ENCODE peak calls at places on chromosomes 16 and 17, in eight cellular contexts. X is uterus, T is breast epithelium, A is ACHN, E is colonic mucosa, M is progenitor cell of endocrine pancreas, S is Right ventricle myocardium inferior, H is mucosa of descending colon. G is an unnamed sample.
A peak's percentile ranks its signal among the peaks of the same experiment; 100 is the strongest.

GRCh38 chr16:24701521-24701951 is 27.9 kb upstream of the TNRC6A start:
- DNase-seq in X (no peak), T (no peak), A (peak; percentile 30), E (no peak), M (no peak), S (no peak), H (no peak), G (no peak)

GRCh38 chr17:41538565-41538991 is 10.5 kb upstream of the KRT19 start:
- DNase-seq in X (no peak), T (no peak), A (peak; percentile 74), E (no peak), M (no peak), S (no peak), H (no peak), G (peak; percentile 55)

GRCh38 chr17:64028874-64029464 is 8.5 kb upstream of the ICAM2 start:
- DNase-seq in X (peak; percentile 54), T (peak; percentile 64), A (peak; percentile 73), E (peak; percentile 72), M (peak; percentile 41), S (peak; percentile 69), H (peak; percentile 57), G (peak; percentile 62)

GRCh38 chr17:50934672-50935200 is 68.6 kb upstream of the TOB1 start:
- DNase-seq in X (no peak), T (no peak), A (no peak), E (no peak), M (no peak), S (no peak), H (peak; percentile 27), G (no peak)

GRCh38 chr17:75809631-75810111 is 25.1 kb downstream of the UNK start:
- DNase-seq in X (peak; percentile 17), T (peak; percentile 50), A (no peak), E (no peak), M (no peak), S (no peak), H (no peak), G (no peak)

GRCh38 chr16:86823125-86823524 is 244.8 kb downstream of the FOXL1 start:
- DNase-seq in X (no peak), T (no peak), A (no peak), E (no peak), M (no peak), S (no peak), H (no peak), G (no peak)

GRCh38 chr16:27107185-27107592 is 40.5 kb downstream of the C16orf82 start:
- DNase-seq in X (no peak), T (no peak), A (no peak), E (peak; percentile 53), M (no peak), S (no peak), H (no peak), G (no peak)

GRCh38 chr17:80517641-80518040 is 27.0 kb upstream of the RPTOR start:
- DNase-seq in X (no peak), T (no peak), A (no peak), E (no peak), M (no peak), S (no peak), H (no peak), G (peak; percentile 49)

GRCh38 chr17:35238817-35239216 is 4.1 kb upstream of the SLFN5 start:
- DNase-seq in X (no peak), T (no peak), A (no peak), E (no peak), M (no peak), S (no peak), H (no peak), G (peak; percentile 97)

GRCh38 chr17:60745544-60745943 is 67.9 kb downstream of the BCAS3 start:
- DNase-seq in X (no peak), T (no peak), A (no peak), E (no peak), M (no peak), S (no peak), H (no peak), G (no peak)

GRCh38 chr17:14080847-14081251 is 11.5 kb downstream of the COX10 start:
- DNase-seq in X (no peak), T (no peak), A (no peak), E (peak; percentile 44), M (no peak), S (no peak), H (no peak), G (no peak)

GRCh38 chr17:29250666-29251065 is 4.0 kb downstream of the CRYBA1 start:
- DNase-seq in X (no peak), T (no peak), A (peak; percentile 82), E (no peak), M (no peak), S (no peak), H (no peak), G (no peak)

GRCh38 chr16:23924138-23924537 is 88.4 kb downstream of the PRKCB start:
- DNase-seq in X (no peak), T (no peak), A (no peak), E (no peak), M (no peak), S (no peak), H (no peak), G (no peak)

GRCh38 chr17:76844485-76844829 is 23.7 kb upstream of the MGAT5B start:
- DNase-seq in X (no peak), T (no peak), A (no peak), E (no peak), M (no peak), S (no peak), H (no peak), G (no peak)

GRCh38 chr16:2762711-2763110 is 10.3 kb downstream of the SRRM2 start:
- DNase-seq in X (no peak), T (no peak), A (no peak), E (no peak), M (no peak), S (peak; percentile 16), H (peak; percentile 4), G (no peak)

GRCh38 chr17:49438885-49439284 is 24.2 kb upstream of the PHB1 start:
- DNase-seq in X (no peak), T (peak; percentile 46), A (no peak), E (no peak), M (no peak), S (no peak), H (no peak), G (no peak)

GRCh38 chr17:4270746-4271145 is 7.0 kb upstream of the ANKFY1 start:
- DNase-seq in X (no peak), T (no peak), A (no peak), E (no peak), M (no peak), S (no peak), H (no peak), G (no peak)

GRCh38 chr17:78828470-78829185 is 12.0 kb downstream of the USP36 start:
- DNase-seq in X (no peak), T (no peak), A (peak; percentile 65), E (no peak), M (no peak), S (no peak), H (no peak), G (peak; percentile 64)

GRCh38 chr17:57305329-57305728 is 49.0 kb downstream of the MSI2 start:
- DNase-seq in X (no peak), T (no peak), A (no peak), E (no peak), M (no peak), S (no peak), H (no peak), G (no peak)

GRCh38 chr17:66466933-66467367 is 164.5 kb downstream of the PRKCA start:
- DNase-seq in X (peak; percentile 54), T (no peak), A (peak; percentile 100), E (no peak), M (no peak), S (no peak), H (no peak), G (peak; percentile 99)

G was measured in bronchial epithelial cell.